ENCODE peak calls at places on chromosomes 16 and 17, in six cellular contexts. One of them, this sample, is unnamed.

GRCh38 chr17:38868968-38869646 is 751 bp upstream of the LASP1 start:
- DNase-seq in heart left ventricle: peak
- DNase-seq in erythroblast: peak
- DNase-seq in uterus: peak
- DNase-seq in A549: peak
- DNase-seq in adrenal gland: peak
- DNase-seq in this sample: no peak

GRCh38 chr17:43803758-43804157 is 23.5 kb downstream of the CFAP97D1 start:
- DNase-seq in A549: no peak
- DNase-seq in heart left ventricle: no peak
- DNase-seq in uterus: no peak
- DNase-seq in adrenal gland: no peak
- DNase-seq in erythroblast: no peak
- DNase-seq in this sample: no peak

GRCh38 chr17:68255731-68256538 is 8.1 kb downstream of the AMZ2 start:
- DNase-seq in adrenal gland: no peak
- DNase-seq in A549: no peak
- DNase-seq in uterus: no peak
- DNase-seq in erythroblast: no peak
- DNase-seq in heart left ventricle: no peak
- DNase-seq in this sample: no peak

GRCh38 chr17:19703106-19703775 is 13.1 kb downstream of the SLC47A2 start:
- DNase-seq in A549: no peak
- DNase-seq in uterus: no peak
- DNase-seq in heart left ventricle: no peak
- DNase-seq in erythroblast: no peak
- DNase-seq in adrenal gland: no peak
- DNase-seq in this sample: no peak

GRCh38 chr17:1561420-1562177 is 993 bp downstream of the PITPNA start:
- DNase-seq in heart left ventricle: no peak
- DNase-seq in A549: no peak
- DNase-seq in uterus: no peak
- DNase-seq in adrenal gland: no peak
- DNase-seq in erythroblast: peak
- DNase-seq in this sample: no peak

GRCh38 chr16:21302454-21302853 is 24.4 kb upstream of the CRYM start:
- DNase-seq in heart left ventricle: no peak
- DNase-seq in adrenal gland: no peak
- DNase-seq in uterus: no peak
- DNase-seq in A549: no peak
- DNase-seq in erythroblast: peak
- DNase-seq in this sample: no peak

GRCh38 chr16:74896389-74897370 is 88.2 kb downstream of the WDR59 start:
- DNase-seq in A549: peak
- DNase-seq in adrenal gland: peak
- DNase-seq in heart left ventricle: no peak
- DNase-seq in uterus: no peak
- DNase-seq in erythroblast: peak
- DNase-seq in this sample: peak

GRCh38 chr17:82245144-82246039 is 16.6 kb downstream of the SLC16A3 start:
- DNase-seq in uterus: no peak
- DNase-seq in heart left ventricle: no peak
- DNase-seq in adrenal gland: no peak
- DNase-seq in erythroblast: no peak
- DNase-seq in A549: no peak
- DNase-seq in this sample: no peak

GRCh38 chr17:27207073-27207511 is 86.8 kb upstream of the WSB1 start:
- DNase-seq in erythroblast: no peak
- DNase-seq in adrenal gland: no peak
- DNase-seq in uterus: no peak
- DNase-seq in heart left ventricle: no peak
- DNase-seq in A549: peak
- DNase-seq in this sample: peak

GRCh38 chr17:69357701-69358100 is 30.8 kb upstream of the ABCA5 start:
- DNase-seq in heart left ventricle: no peak
- DNase-seq in A549: peak
- DNase-seq in uterus: no peak
- DNase-seq in adrenal gland: no peak
- DNase-seq in erythroblast: no peak
- DNase-seq in this sample: no peak

GRCh38 chr17:43398724-43399595 is at the start of gene ARL4D:
- DNase-seq in heart left ventricle: peak
- DNase-seq in adrenal gland: peak
- DNase-seq in erythroblast: peak
- DNase-seq in uterus: peak
- DNase-seq in A549: peak
- DNase-seq in this sample: peak

GRCh38 chr16:85590506-85590832 is 22.7 kb upstream of the GSE1 start:
- DNase-seq in erythroblast: no peak
- DNase-seq in uterus: no peak
- DNase-seq in adrenal gland: no peak
- DNase-seq in heart left ventricle: no peak
- DNase-seq in A549: no peak
- DNase-seq in this sample: no peak

GRCh38 chr17:42682400-42683384 is at the start of gene CNTNAP1:
- DNase-seq in heart left ventricle: peak
- DNase-seq in erythroblast: peak
- DNase-seq in uterus: peak
- DNase-seq in A549: peak
- DNase-seq in adrenal gland: peak
- DNase-seq in this sample: peak

GRCh38 chr16:9489823-9490467 is 398.5 kb downstream of the HAPSTR1 start:
- DNase-seq in A549: peak
- DNase-seq in erythroblast: no peak
- DNase-seq in adrenal gland: peak
- DNase-seq in uterus: peak
- DNase-seq in heart left ventricle: peak
- DNase-seq in this sample: no peak

GRCh38 chr17:41404024-41404651 is 6.7 kb upstream of the KRT31 start:
- DNase-seq in heart left ventricle: no peak
- DNase-seq in erythroblast: no peak
- DNase-seq in adrenal gland: peak
- DNase-seq in uterus: no peak
- DNase-seq in A549: peak
- DNase-seq in this sample: peak

GRCh38 chr17:67865438-67865837 is 40.1 kb downstream of the BPTF start:
- DNase-seq in uterus: no peak
- DNase-seq in heart left ventricle: no peak
- DNase-seq in erythroblast: no peak
- DNase-seq in A549: no peak
- DNase-seq in adrenal gland: no peak
- DNase-seq in this sample: no peak

GRCh38 chr16:47970291-47970931 is 185.4 kb downstream of the ABCC12 start:
- DNase-seq in A549: peak
- DNase-seq in uterus: no peak
- DNase-seq in adrenal gland: no peak
- DNase-seq in erythroblast: peak
- DNase-seq in heart left ventricle: no peak
- DNase-seq in this sample: no peak

GRCh38 chr17:18362509-18363020 is 785 bp downstream of the SHMT1 start:
- DNase-seq in heart left ventricle: peak
- DNase-seq in erythroblast: no peak
- DNase-seq in uterus: peak
- DNase-seq in A549: peak
- DNase-seq in adrenal gland: peak
- DNase-seq in this sample: peak

GRCh38 chr16:51757921-51758479 is 606.9 kb upstream of the SALL1 start:
- DNase-seq in A549: no peak
- DNase-seq in erythroblast: no peak
- DNase-seq in adrenal gland: no peak
- DNase-seq in uterus: no peak
- DNase-seq in heart left ventricle: no peak
- DNase-seq in this sample: no peak

GRCh38 chr16:73024571-73025105 is 23.3 kb downstream of the ZFHX3 start:
- DNase-seq in uterus: no peak
- DNase-seq in A549: no peak
- DNase-seq in adrenal gland: peak
- DNase-seq in erythroblast: no peak
- DNase-seq in heart left ventricle: no peak
- DNase-seq in this sample: no peak

GRCh38 chr16:79589495-79590134 is 10.9 kb downstream of the MAF start:
- DNase-seq in heart left ventricle: no peak
- DNase-seq in erythroblast: no peak
- DNase-seq in adrenal gland: no peak
- DNase-seq in A549: no peak
- DNase-seq in uterus: peak
- DNase-seq in this sample: no peak

GRCh38 chr17:44652727-44653126 is 3.5 kb upstream of the MEIOC start:
- DNase-seq in erythroblast: no peak
- DNase-seq in adrenal gland: no peak
- DNase-seq in A549: no peak
- DNase-seq in heart left ventricle: no peak
- DNase-seq in uterus: no peak
- DNase-seq in this sample: no peak

GRCh38 chr17:58006563-58006923 is 503 bp downstream of the SRSF1 start:
- DNase-seq in erythroblast: peak
- DNase-seq in uterus: peak
- DNase-seq in A549: peak
- DNase-seq in heart left ventricle: peak
- DNase-seq in adrenal gland: peak
- DNase-seq in this sample: no peak

DNA sequence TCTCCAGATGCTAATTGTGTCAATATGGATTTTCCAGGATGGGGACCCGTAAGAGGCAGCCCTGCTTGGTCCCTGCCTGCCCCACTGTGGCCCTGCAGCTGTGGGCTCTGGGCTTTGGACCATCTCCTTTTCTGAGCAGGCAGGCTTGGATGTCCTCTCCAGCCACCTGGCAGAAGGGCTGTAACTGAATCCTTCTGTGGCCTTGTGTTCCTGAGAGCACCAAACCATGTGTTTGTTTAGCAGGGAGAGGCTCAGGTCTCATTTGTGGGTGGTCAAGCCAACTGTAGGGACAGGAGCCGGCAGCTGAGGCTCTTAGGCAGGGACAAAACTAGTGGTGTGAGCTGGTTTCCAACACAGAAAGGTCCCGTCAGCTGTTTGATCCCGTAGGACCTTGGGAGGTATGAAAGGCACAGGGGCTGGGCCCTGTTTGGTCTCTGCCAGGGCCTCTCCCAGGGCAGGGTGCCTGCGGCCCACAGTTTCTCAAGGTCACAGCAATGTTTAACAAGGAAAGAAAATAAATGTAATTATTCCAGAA is 18.5 kb downstream of the SEC14L5 start:
- DNase-seq in heart left ventricle: no peak
- DNase-seq in erythroblast: no peak
- DNase-seq in A549: no peak
- DNase-seq in uterus: no peak
- DNase-seq in adrenal gland: peak
- DNase-seq in this sample: no peak
- TF ChIP-seq POLR2A in heart left ventricle: no peak
- TF ChIP-seq POLR2A in erythroblast: no peak
- TF ChIP-seq POLR2A in A549: no peak
- TF ChIP-seq POLR2A in uterus: no peak
- TF ChIP-seq POLR2A in adrenal gland: peak
- TF ChIP-seq POLR2A in this sample: no peak

GRCh38 chr17:8333281-8333680 is 6.4 kb upstream of the ODF4 start:
- DNase-seq in heart left ventricle: no peak
- DNase-seq in adrenal gland: no peak
- DNase-seq in A549: no peak
- DNase-seq in uterus: no peak
- DNase-seq in erythroblast: no peak
- DNase-seq in this sample: no peak
- TF ChIP-seq POLR2A in heart left ventricle: no peak
- TF ChIP-seq POLR2A in adrenal gland: no peak
- TF ChIP-seq POLR2A in A549: no peak
- TF ChIP-seq POLR2A in uterus: no peak
- TF ChIP-seq POLR2A in erythroblast: no peak
- TF ChIP-seq POLR2A in this sample: no peak

DNA sequence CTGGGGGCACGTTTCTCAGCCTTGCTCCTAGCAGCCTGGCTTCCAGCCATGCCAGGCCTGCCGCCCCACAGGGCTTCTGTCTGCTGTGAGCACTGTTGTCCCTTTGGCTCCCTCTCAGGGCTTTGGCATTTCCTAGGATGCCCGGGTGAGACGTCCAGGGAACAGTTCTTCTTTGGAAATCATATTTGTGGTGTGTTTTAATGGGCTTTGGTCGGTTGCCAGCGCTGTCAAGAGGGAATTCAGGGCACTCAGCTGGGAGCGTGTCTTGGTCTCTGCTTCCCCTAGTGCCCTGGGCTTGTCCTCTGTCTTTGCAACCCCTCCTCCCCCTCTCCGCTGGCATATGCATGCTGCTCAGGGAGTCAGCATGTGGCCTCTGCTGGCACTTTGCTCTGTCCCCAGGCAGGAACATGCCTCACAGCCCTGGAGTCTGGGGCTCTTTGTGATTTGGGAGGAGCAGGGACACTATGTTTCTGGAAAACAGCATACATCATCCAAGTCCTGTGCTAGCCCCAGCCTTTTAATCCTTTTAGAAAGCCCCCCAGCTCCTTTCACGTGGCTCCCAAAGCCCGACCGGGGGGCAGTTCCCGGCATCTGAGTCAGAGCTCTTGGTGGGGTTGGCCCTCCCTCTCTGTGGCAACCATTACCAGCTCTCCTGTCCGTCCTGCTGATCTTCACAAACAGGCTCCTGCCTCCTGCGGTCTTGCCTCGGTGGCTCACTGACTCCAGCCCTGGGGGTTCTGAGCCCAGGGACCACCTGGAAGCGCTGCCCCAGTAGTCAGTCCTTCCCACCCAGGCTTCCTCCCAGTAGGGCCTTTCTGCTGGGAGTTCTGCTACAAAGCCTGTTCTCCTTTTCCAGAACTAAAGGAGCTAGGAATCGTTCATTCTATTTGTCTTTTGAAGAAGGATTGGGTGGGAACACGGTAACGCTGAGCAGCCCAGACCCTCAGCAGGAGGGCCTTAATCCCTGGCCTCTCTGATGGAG is 26.7 kb downstream of the SAP30BP start:
- DNase-seq in adrenal gland: peak
- DNase-seq in heart left ventricle: peak
- DNase-seq in uterus: peak
- DNase-seq in erythroblast: no peak
- DNase-seq in A549: peak
- DNase-seq in this sample: peak
- TF ChIP-seq POLR2A in adrenal gland: no peak
- TF ChIP-seq POLR2A in heart left ventricle: no peak
- TF ChIP-seq POLR2A in uterus: no peak
- TF ChIP-seq POLR2A in erythroblast: no peak
- TF ChIP-seq POLR2A in A549: no peak
- TF ChIP-seq POLR2A in this sample: peak

GRCh38 chr17:15408803-15409202 is 58.6 kb downstream of the CDRT4 start:
- DNase-seq in A549: peak
- DNase-seq in heart left ventricle: no peak
- DNase-seq in adrenal gland: no peak
- DNase-seq in uterus: no peak
- DNase-seq in erythroblast: no peak
- DNase-seq in this sample: no peak

GRCh38 chr17:15413101-15413750 is 54.2 kb downstream of the CDRT4 start:
- DNase-seq in erythroblast: no peak
- DNase-seq in adrenal gland: no peak
- DNase-seq in heart left ventricle: no peak
- DNase-seq in uterus: no peak
- DNase-seq in A549: no peak
- DNase-seq in this sample: no peak

GRCh38 chr17:15412606-15413005 is 54.8 kb downstream of the CDRT4 start:
- DNase-seq in heart left ventricle: no peak
- DNase-seq in adrenal gland: no peak
- DNase-seq in erythroblast: no peak
- DNase-seq in uterus: no peak
- DNase-seq in A549: no peak
- DNase-seq in this sample: no peak

GRCh38 chr17:15411556-15412198 is 55.7 kb downstream of the CDRT4 start:
- DNase-seq in heart left ventricle: no peak
- DNase-seq in erythroblast: no peak
- DNase-seq in A549: no peak
- DNase-seq in adrenal gland: no peak
- DNase-seq in uterus: peak
- DNase-seq in this sample: no peak

GRCh38 chr17:15409721-15410247 is 57.6 kb downstream of the CDRT4 start:
- DNase-seq in adrenal gland: no peak
- DNase-seq in A549: no peak
- DNase-seq in erythroblast: no peak
- DNase-seq in heart left ventricle: no peak
- DNase-seq in uterus: peak
- DNase-seq in this sample: peak
- TF ChIP-seq POLR2A in adrenal gland: no peak
- TF ChIP-seq POLR2A in A549: no peak
- TF ChIP-seq POLR2A in erythroblast: no peak
- TF ChIP-seq POLR2A in heart left ventricle: peak
- TF ChIP-seq POLR2A in uterus: no peak
- TF ChIP-seq POLR2A in this sample: no peak